ENCODE peak calls at places on chromosomes 11 and 22, in five cellular contexts. S, H, E, M and Y are unnamed samples.

GRCh38 chr11:117492578-117493251 is 165.1 kb downstream of the CEP164 start:
- DNase-seq in E (peak), H (no peak), M (no peak), S (no peak), Y (no peak)

GRCh38 chr22:33270596-33270995 is 212.4 kb upstream of the SYN3 start:
- DNase-seq in S (no peak), H (no peak), E (no peak), M (no peak), Y (no peak)

GRCh38 chr11:111162306-111162705 is 83.2 kb upstream of the POU2AF2 start:
- DNase-seq in S (no peak), M (no peak), H (no peak), E (no peak), Y (no peak)

GRCh38 chr11:24289301-24289700 is 207.6 kb upstream of the LUZP2 start:
- DNase-seq in E (no peak), S (no peak), H (no peak), M (no peak), Y (no peak)

GRCh38 chr22:49618689-49618953 is 209.1 kb downstream of the BRD1 start:
- DNase-seq in S (no peak), E (no peak), H (no peak), M (no peak), Y (no peak)

GRCh38 chr11:69044111-69045013 is 4.4 kb upstream of the TPCN2 start:
- DNase-seq in E (peak), S (no peak), H (peak), M (no peak), Y (peak)

GRCh38 chr11:86115542-86116385 is 46.9 kb upstream of the PICALM start:
- DNase-seq in H (no peak), E (no peak), M (no peak), S (no peak), Y (no peak)

GRCh38 chr11:96016978-96017502 is 93.1 kb upstream of the MTMR2 start:
- DNase-seq in M (no peak), H (no peak), S (no peak), E (no peak), Y (no peak)

GRCh38 chr11:67638535-67639437 is 777 bp downstream of the TBX10 start:
- DNase-seq in E (no peak), M (no peak), S (no peak), H (no peak), Y (no peak)

GRCh38 chr22:43693245-43693644 is 118.9 kb downstream of the EFCAB6 start:
- DNase-seq in S (no peak), M (no peak), H (no peak), E (no peak), Y (no peak)